ENCODE peak calls at places on chromosomes 7 and 10, in ten cellular contexts. T is brain microvascular endothelial cell, C is uterus, R is tibial artery, P is B cell, W is endodermal cell, Q is stomach, L is H9, D is endothelial cell, K is left lung. Y is an unnamed sample.

GRCh38 chr7:124322561-124322960 is 289.7 kb upstream of the TMEM229A start:
- DNase-seq in T (no peak), C (no peak), R (no peak), P (no peak), W (no peak), Q (no peak), L (no peak), D (no peak), K (no peak), Y (no peak)

GRCh38 chr7:40234046-40234445 is 99.2 kb downstream of the SUGCT start:
- DNase-seq in T (no peak), C (no peak), R (no peak), P (no peak), W (no peak), Q (peak), L (no peak), D (no peak), K (no peak), Y (no peak)

GRCh38 chr7:151233111-151233701 is 923 bp downstream of the CHPF2 start:
- DNase-seq in T (peak), C (no peak), R (no peak), P (no peak), W (no peak), Q (peak), L (no peak), D (no peak), K (peak), Y (no peak)

GRCh38 chr7:116258734-116259133 is 48.4 kb downstream of the TES start:
- DNase-seq in T (peak), C (peak), R (no peak), P (peak), W (no peak), Q (no peak), L (no peak), D (peak), K (no peak), Y (no peak)

GRCh38 chr10:116912162-116912561 is 62.9 kb downstream of the ENO4 start:
- DNase-seq in T (no peak), C (no peak), R (no peak), P (no peak), W (no peak), Q (no peak), L (no peak), D (no peak), K (no peak), Y (no peak)

GRCh38 chr10:33376976-33377657 is 42.6 kb upstream of the NRP1 start:
- DNase-seq in T (peak), C (no peak), R (no peak), P (no peak), W (no peak), Q (no peak), L (no peak), D (no peak), K (no peak), Y (no peak)

GRCh38 chr10:13270877-13271551 is 28.9 kb downstream of the PHYH start:
- DNase-seq in T (peak), C (no peak), R (no peak), P (no peak), W (no peak), Q (no peak), L (no peak), D (no peak), K (no peak), Y (no peak)

GRCh38 chr7:22702516-22702915 is 24.5 kb upstream of the IL6 start:
- DNase-seq in T (no peak), C (no peak), R (no peak), P (no peak), W (no peak), Q (no peak), L (no peak), D (no peak), K (no peak), Y (no peak)

GRCh38 chr7:143040209-143040710 is 11.9 kb upstream of the OR6V1 start:
- DNase-seq in T (no peak), C (no peak), R (no peak), P (no peak), W (no peak), Q (no peak), L (no peak), D (no peak), K (no peak), Y (no peak)

GRCh38 chr10:124287791-124288190 is 130.9 kb downstream of the OAT start:
- DNase-seq in T (no peak), C (no peak), R (no peak), P (no peak), W (peak), Q (peak), L (no peak), D (no peak), K (peak), Y (no peak)

GRCh38 chr7:139358541-139359365 is 941 bp upstream of the LUC7L2 start:
- DNase-seq in T (no peak), C (no peak), R (no peak), P (no peak), W (no peak), Q (no peak), L (no peak), D (no peak), K (no peak), Y (no peak)

GRCh38 chr7:139035588-139036353 is at the start of gene ZC3HAV1L:
- DNase-seq in T (peak), C (peak), R (peak), P (no peak), W (peak), Q (peak), L (peak), D (peak), K (peak), Y (peak)

GRCh38 chr7:133807610-133808543 is 319.3 kb upstream of the LRGUK start:
- DNase-seq in T (no peak), C (no peak), R (no peak), P (no peak), W (no peak), Q (no peak), L (no peak), D (no peak), K (no peak), Y (no peak)

GRCh38 chr10:63544418-63544817 is 23.2 kb downstream of the REEP3 start:
- DNase-seq in T (no peak), C (no peak), R (no peak), P (no peak), W (no peak), Q (no peak), L (no peak), D (no peak), K (no peak), Y (no peak)

GRCh38 chr10:80472234-80473095 is 18.4 kb downstream of the TSPAN14 start:
- DNase-seq in T (peak), C (no peak), R (no peak), P (peak), W (no peak), Q (no peak), L (no peak), D (no peak), K (no peak), Y (no peak)

GRCh38 chr7:17236603-17237002 is 61.8 kb upstream of the AHR start:
- DNase-seq in T (peak), C (no peak), R (no peak), P (no peak), W (no peak), Q (no peak), L (no peak), D (no peak), K (no peak), Y (no peak)

GRCh38 chr7:117053407-117053806 is 100.1 kb downstream of the ST7 start:
- DNase-seq in T (no peak), C (no peak), R (no peak), P (no peak), W (no peak), Q (no peak), L (no peak), D (no peak), K (no peak), Y (no peak)

GRCh38 chr10:10233256-10233655 is 784.4 kb upstream of the CELF2 start:
- DNase-seq in T (no peak), C (no peak), R (no peak), P (no peak), W (no peak), Q (no peak), L (no peak), D (no peak), K (no peak), Y (no peak)

GRCh38 chr7:122883049-122883670 is 3.1 kb downstream of the CADPS2 start:
- DNase-seq in T (no peak), C (no peak), R (no peak), P (no peak), W (no peak), Q (no peak), L (no peak), D (no peak), K (no peak), Y (no peak)

GRCh38 chr7:69893915-69894314 is 295.6 kb downstream of the AUTS2 start:
- DNase-seq in T (no peak), C (no peak), R (no peak), P (no peak), W (no peak), Q (no peak), L (no peak), D (peak), K (no peak), Y (no peak)

GRCh38 chr10:134205-134742 is 981 bp upstream of the ZMYND11 start:
- DNase-seq in T (no peak), C (no peak), R (no peak), P (peak), W (peak), Q (no peak), L (no peak), D (no peak), K (peak), Y (no peak)

GRCh38 chr10:89613582-89613981 is 31.5 kb downstream of the PANK1 start:
- DNase-seq in T (no peak), C (no peak), R (no peak), P (no peak), W (no peak), Q (no peak), L (no peak), D (no peak), K (no peak), Y (no peak)

GRCh38 chr10:71647526-71648354 is 71.8 kb downstream of the C10orf105 start:
- DNase-seq in T (no peak), C (no peak), R (no peak), P (no peak), W (peak), Q (no peak), L (peak), D (peak), K (no peak), Y (no peak)

GRCh38 chr10:58820862-58821559 is 308.3 kb downstream of the BICC1 start:
- DNase-seq in T (peak), C (no peak), R (no peak), P (no peak), W (no peak), Q (no peak), L (no peak), D (no peak), K (no peak), Y (no peak)

GRCh38 chr10:71234017-71234894 is 21.9 kb downstream of the UNC5B start:
- DNase-seq in T (no peak), C (no peak), R (no peak), P (no peak), W (no peak), Q (no peak), L (no peak), D (no peak), K (no peak), Y (no peak)

GRCh38 chr7:108436906-108437305 is 19.3 kb downstream of the NRCAM start:
- DNase-seq in T (no peak), C (no peak), R (no peak), P (no peak), W (no peak), Q (no peak), L (no peak), D (no peak), K (no peak), Y (no peak)

GRCh38 chr7:2821842-2822507 is 22.1 kb downstream of the GNA12 start:
- DNase-seq in T (peak), C (no peak), R (no peak), P (peak), W (peak), Q (no peak), L (no peak), D (no peak), K (no peak), Y (no peak)

GRCh38 chr10:128028508-128029279 is 97.5 kb downstream of the MKI67 start:
- DNase-seq in T (no peak), C (no peak), R (no peak), P (no peak), W (no peak), Q (no peak), L (no peak), D (no peak), K (no peak), Y (no peak)

GRCh38 chr7:98996162-98996552 is 117.8 kb downstream of the TRRAP start:
- DNase-seq in T (no peak), C (no peak), R (no peak), P (no peak), W (no peak), Q (no peak), L (no peak), D (no peak), K (no peak), Y (no peak)

GRCh38 chr7:18337023-18337422 is 158.5 kb upstream of the HDAC9 start:
- DNase-seq in T (no peak), C (no peak), R (no peak), P (no peak), W (no peak), Q (no peak), L (no peak), D (no peak), K (no peak), Y (no peak)

GRCh38 chr7:117269895-117270294 is 53.0 kb downstream of the WNT2 start:
- DNase-seq in T (no peak), C (no peak), R (no peak), P (no peak), W (no peak), Q (no peak), L (no peak), D (no peak), K (no peak), Y (no peak)

GRCh38 chr7:28065721-28066285 is 114.8 kb downstream of the JAZF1 start:
- DNase-seq in T (no peak), C (no peak), R (no peak), P (no peak), W (no peak), Q (no peak), L (no peak), D (no peak), K (no peak), Y (no peak)

GRCh38 chr7:15433154-15433553 is 128.7 kb downstream of the AGMO start:
- DNase-seq in T (no peak), C (no peak), R (no peak), P (no peak), W (no peak), Q (no peak), L (no peak), D (no peak), K (no peak), Y (no peak)

GRCh38 chr10:60456053-60456452 is 66.4 kb upstream of the ANK3 start:
- DNase-seq in T (no peak), C (no peak), R (no peak), P (no peak), W (peak), Q (no peak), L (peak), D (peak), K (no peak), Y (no peak)

GRCh38 chr7:55074008-55074499 is 55.2 kb downstream of the EGFR start:
- DNase-seq in T (peak), C (no peak), R (no peak), P (peak), W (no peak), Q (peak), L (peak), D (no peak), K (no peak), Y (no peak)

GRCh38 chr10:35000936-35001335 is 89.2 kb downstream of the CUL2 start:
- DNase-seq in T (peak), C (no peak), R (no peak), P (no peak), W (no peak), Q (no peak), L (no peak), D (no peak), K (no peak), Y (no peak)

GRCh38 chr10:17751781-17752445 is at the start of gene TMEM236:
- DNase-seq in T (no peak), C (no peak), R (no peak), P (no peak), W (no peak), Q (no peak), L (no peak), D (no peak), K (no peak), Y (no peak)

GRCh38 chr10:42996588-42996987 is 80.3 kb upstream of the RET start:
- DNase-seq in T (no peak), C (no peak), R (no peak), P (no peak), W (no peak), Q (no peak), L (no peak), D (no peak), K (no peak), Y (no peak)

GRCh38 chr7:129210989-129211312 is 13.9 kb upstream of the AHCYL2 start:
- DNase-seq in T (no peak), C (no peak), R (no peak), P (no peak), W (no peak), Q (no peak), L (no peak), D (no peak), K (no peak), Y (no peak)

GRCh38 chr7:129212126-129212525 is 12.7 kb upstream of the AHCYL2 start:
- DNase-seq in T (no peak), C (no peak), R (no peak), P (no peak), W (no peak), Q (no peak), L (no peak), D (no peak), K (no peak), Y (no peak)

GRCh38 chr7:129210256-129210988 is 14.4 kb upstream of the AHCYL2 start:
- DNase-seq in T (peak), C (peak), R (peak), P (peak), W (peak), Q (peak), L (peak), D (peak), K (peak), Y (peak)

GRCh38 chr7:129208667-129209066 is 16.2 kb upstream of the AHCYL2 start:
- DNase-seq in T (no peak), C (no peak), R (no peak), P (no peak), W (no peak), Q (no peak), L (no peak), D (no peak), K (no peak), Y (no peak)

GRCh38 chr7:129209067-129209926 is 15.5 kb upstream of the AHCYL2 start:
- DNase-seq in T (no peak), C (no peak), R (no peak), P (no peak), W (no peak), Q (no peak), L (no peak), D (no peak), K (no peak), Y (no peak)
- TF ChIP-seq CTCF in T (no peak), C (no peak), R (no peak), P (no peak), W (no peak), Q (no peak), L (no peak), D (no peak), K (no peak), Y (no peak)

DNA sequence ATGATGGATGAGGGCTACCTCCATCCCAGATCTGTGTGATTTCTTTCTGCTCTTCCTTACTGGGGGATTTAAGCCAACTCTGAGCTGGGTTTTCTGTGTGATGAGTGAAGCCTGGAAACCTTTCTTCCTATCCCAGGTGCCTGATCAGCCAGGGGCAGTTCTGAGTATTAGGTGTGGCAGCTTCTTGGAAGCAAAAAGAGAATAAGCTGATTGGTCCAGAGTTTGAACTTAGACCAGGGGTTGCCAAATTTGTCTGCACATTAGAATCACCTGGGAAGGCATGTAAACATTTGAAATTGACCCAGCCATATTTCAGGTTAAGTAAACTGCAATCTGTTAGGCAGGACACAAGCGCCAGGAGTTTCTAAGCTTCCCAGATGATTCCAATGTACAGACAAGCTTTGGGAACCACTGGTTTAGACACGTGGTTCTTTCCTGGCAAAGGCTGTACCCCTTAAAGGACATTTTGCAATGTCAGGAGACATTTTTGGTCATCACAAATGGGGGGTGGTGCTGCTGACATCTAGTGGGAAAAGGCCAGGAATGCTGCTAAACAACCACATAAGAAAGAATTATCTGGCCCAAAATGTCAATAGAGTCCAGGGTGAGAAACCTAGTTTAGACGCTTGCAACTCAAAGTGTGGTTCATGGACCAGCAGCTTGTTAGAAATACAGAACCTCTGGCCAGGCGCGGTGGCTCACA is 160.5 kb upstream of the GHITM start:
- DNase-seq in T (no peak), C (no peak), R (no peak), P (no peak), W (no peak), Q (no peak), L (no peak), D (no peak), K (no peak), Y (no peak)
- TF ChIP-seq CTCF in T (no peak), C (no peak), R (no peak), P (no peak), W (peak), Q (no peak), L (peak), D (no peak), K (no peak), Y (no peak)

DNA sequence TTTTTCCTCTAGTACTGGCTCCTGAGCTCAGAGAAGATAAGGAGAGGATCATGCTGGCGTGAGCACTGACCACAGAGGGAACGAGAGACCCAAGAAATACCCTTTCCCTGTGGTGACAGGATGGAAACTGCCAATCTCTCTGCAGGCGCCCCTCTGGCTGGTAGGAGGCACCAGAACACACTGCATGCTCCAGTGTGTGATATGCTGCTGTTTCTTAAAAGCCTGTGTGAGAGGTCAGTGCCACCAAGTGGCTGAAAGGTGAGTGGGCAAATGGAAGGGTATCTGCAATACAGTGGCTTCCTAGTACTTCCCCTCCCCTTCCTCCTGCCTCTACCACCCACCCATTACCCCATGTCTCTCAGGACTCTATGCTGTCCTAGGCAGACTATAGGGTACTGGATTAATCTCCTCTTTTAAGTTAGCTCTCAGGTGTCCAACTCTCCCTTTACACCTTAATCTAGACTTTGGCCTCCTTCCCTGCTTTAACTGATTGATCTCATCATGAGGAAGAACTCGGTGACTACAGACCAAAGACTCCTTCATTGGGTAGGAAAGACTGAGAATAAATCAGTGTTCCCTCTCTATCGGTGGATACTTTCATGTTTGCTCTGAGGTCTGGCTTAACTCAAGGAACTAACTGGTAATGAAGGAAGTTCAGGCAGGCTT is 283.6 kb downstream of the ADRA2A start:
- DNase-seq in T (no peak), C (peak), R (peak), P (no peak), W (peak), Q (peak), L (peak), D (peak), K (no peak), Y (no peak)
- TF ChIP-seq CTCF in T (peak), C (peak), R (no peak), P (peak), W (peak), Q (peak), L (peak), D (peak), K (peak), Y (peak)

GRCh38 chr7:14420768-14421167 is 431.3 kb upstream of the ETV1 start:
- DNase-seq in T (no peak), C (no peak), R (no peak), P (no peak), W (no peak), Q (no peak), L (peak), D (no peak), K (no peak), Y (no peak)
- TF ChIP-seq CTCF in T (no peak), C (no peak), R (no peak), P (no peak), W (no peak), Q (no peak), L (no peak), D (no peak), K (no peak), Y (no peak)

GRCh38 chr10:118311505-118311904 is 30.6 kb downstream of the FAM204A start:
- DNase-seq in T (no peak), C (no peak), R (no peak), P (no peak), W (no peak), Q (no peak), L (no peak), D (no peak), K (no peak), Y (no peak)

GRCh38 chr10:118309911-118310310 is 32.2 kb downstream of the FAM204A start:
- DNase-seq in T (no peak), C (no peak), R (no peak), P (no peak), W (no peak), Q (no peak), L (no peak), D (no peak), K (no peak), Y (no peak)

GRCh38 chr10:118310822-118311221 is 31.3 kb downstream of the FAM204A start:
- DNase-seq in T (no peak), C (no peak), R (no peak), P (no peak), W (no peak), Q (no peak), L (no peak), D (no peak), K (no peak), Y (no peak)

GRCh38 chr10:118314882-118315281 is 27.2 kb downstream of the FAM204A start:
- DNase-seq in T (no peak), C (no peak), R (no peak), P (no peak), W (no peak), Q (no peak), L (no peak), D (no peak), K (no peak), Y (no peak)
- TF ChIP-seq CTCF in T (no peak), C (no peak), R (no peak), P (no peak), W (no peak), Q (no peak), L (no peak), D (no peak), K (no peak), Y (no peak)

GRCh38 chr7:30702200-30702599 is 19.9 kb upstream of the CRHR2 start:
- DNase-seq in T (no peak), C (no peak), R (no peak), P (no peak), W (no peak), Q (no peak), L (peak), D (no peak), K (no peak), Y (no peak)
- TF ChIP-seq CTCF in T (peak), C (no peak), R (no peak), P (no peak), W (peak), Q (no peak), L (peak), D (no peak), K (no peak), Y (no peak)